ENCODE peak calls at places on chromosomes 1 and 21, in six cellular contexts. One of them, this sample, is unnamed.

GRCh38 chr1:20278692-20279130 is 12.0 kb upstream of the VWA5B1 start:
- DNase-seq in A549: no peak
- DNase-seq in GM10248: no peak
- DNase-seq in hepatocyte: no peak
- DNase-seq in endodermal cell: peak
- DNase-seq in left ventricle myocardium inferior: no peak
- DNase-seq in this sample: no peak

GRCh38 chr21:42144221-42144620 is 73.1 kb downstream of the UMODL1 start:
- DNase-seq in A549: no peak
- DNase-seq in GM10248: no peak
- DNase-seq in hepatocyte: no peak
- DNase-seq in endodermal cell: no peak
- DNase-seq in left ventricle myocardium inferior: no peak
- DNase-seq in this sample: no peak

GRCh38 chr1:223776075-223776814 is 63.9 kb downstream of the CAPN2 start:
- DNase-seq in A549: no peak
- DNase-seq in GM10248: no peak
- DNase-seq in hepatocyte: peak
- DNase-seq in endodermal cell: peak
- DNase-seq in left ventricle myocardium inferior: no peak
- DNase-seq in this sample: no peak

GRCh38 chr1:19688041-19688842 is 23.6 kb downstream of the HTR6 start:
- DNase-seq in A549: no peak
- DNase-seq in GM10248: no peak
- DNase-seq in hepatocyte: no peak
- DNase-seq in endodermal cell: no peak
- DNase-seq in left ventricle myocardium inferior: no peak
- DNase-seq in this sample: no peak

GRCh38 chr1:156741613-156741983 is 710 bp upstream of the MRPL24 start:
- DNase-seq in A549: no peak
- DNase-seq in GM10248: no peak
- DNase-seq in hepatocyte: no peak
- DNase-seq in endodermal cell: no peak
- DNase-seq in left ventricle myocardium inferior: no peak
- DNase-seq in this sample: no peak

GRCh38 chr1:89198081-89198480 is 661 bp downstream of the GBP4 start:
- DNase-seq in A549: no peak
- DNase-seq in GM10248: no peak
- DNase-seq in hepatocyte: no peak
- DNase-seq in endodermal cell: peak
- DNase-seq in left ventricle myocardium inferior: no peak
- DNase-seq in this sample: no peak

GRCh38 chr1:247286134-247286670 is 30.3 kb downstream of the VN1R5 start:
- DNase-seq in A549: no peak
- DNase-seq in GM10248: no peak
- DNase-seq in hepatocyte: no peak
- DNase-seq in endodermal cell: peak
- DNase-seq in left ventricle myocardium inferior: no peak
- DNase-seq in this sample: peak

GRCh38 chr1:54488831-54489626 is 59.0 kb upstream of the ACOT11 start:
- DNase-seq in A549: peak
- DNase-seq in GM10248: peak
- DNase-seq in hepatocyte: peak
- DNase-seq in endodermal cell: peak
- DNase-seq in left ventricle myocardium inferior: peak
- DNase-seq in this sample: peak

GRCh38 chr1:165631403-165632151 is 543 bp downstream of the MGST3 start:
- DNase-seq in A549: peak
- DNase-seq in GM10248: peak
- DNase-seq in hepatocyte: peak
- DNase-seq in endodermal cell: peak
- DNase-seq in left ventricle myocardium inferior: peak
- DNase-seq in this sample: peak

GRCh38 chr1:1053682-1054081 is 20.4 kb downstream of the RNF223 start:
- DNase-seq in A549: no peak
- DNase-seq in GM10248: no peak
- DNase-seq in hepatocyte: no peak
- DNase-seq in endodermal cell: no peak
- DNase-seq in left ventricle myocardium inferior: no peak
- DNase-seq in this sample: no peak

GRCh38 chr1:204438628-204439027 is 27.0 kb upstream of the PPP1R15B start:
- DNase-seq in A549: peak
- DNase-seq in GM10248: no peak
- DNase-seq in hepatocyte: peak
- DNase-seq in endodermal cell: no peak
- DNase-seq in left ventricle myocardium inferior: no peak
- DNase-seq in this sample: peak

GRCh38 chr1:27027575-27028250 is 15.1 kb upstream of the TENT5B start:
- DNase-seq in A549: no peak
- DNase-seq in GM10248: no peak
- DNase-seq in hepatocyte: peak
- DNase-seq in endodermal cell: no peak
- DNase-seq in left ventricle myocardium inferior: no peak
- DNase-seq in this sample: no peak

GRCh38 chr1:208089971-208090755 is 154.0 kb downstream of the PLXNA2 start:
- DNase-seq in A549: no peak
- DNase-seq in GM10248: no peak
- DNase-seq in hepatocyte: no peak
- DNase-seq in endodermal cell: no peak
- DNase-seq in left ventricle myocardium inferior: peak
- DNase-seq in this sample: no peak

GRCh38 chr1:167186771-167187170 is 33.9 kb upstream of the POU2F1 start:
- DNase-seq in A549: no peak
- DNase-seq in GM10248: no peak
- DNase-seq in hepatocyte: no peak
- DNase-seq in endodermal cell: no peak
- DNase-seq in left ventricle myocardium inferior: no peak
- DNase-seq in this sample: no peak

GRCh38 chr1:97489834-97490233 is 431.0 kb downstream of the DPYD start:
- DNase-seq in A549: peak
- DNase-seq in GM10248: no peak
- DNase-seq in hepatocyte: no peak
- DNase-seq in endodermal cell: no peak
- DNase-seq in left ventricle myocardium inferior: no peak
- DNase-seq in this sample: no peak

GRCh38 chr1:84869750-84870149 is 23.3 kb downstream of the LPAR3 start:
- DNase-seq in A549: no peak
- DNase-seq in GM10248: no peak
- DNase-seq in hepatocyte: no peak
- DNase-seq in endodermal cell: no peak
- DNase-seq in left ventricle myocardium inferior: no peak
- DNase-seq in this sample: no peak

GRCh38 chr1:17186216-17186894 is 18.6 kb upstream of the PADI1 start:
- DNase-seq in A549: no peak
- DNase-seq in GM10248: no peak
- DNase-seq in hepatocyte: no peak
- DNase-seq in endodermal cell: peak
- DNase-seq in left ventricle myocardium inferior: no peak
- DNase-seq in this sample: peak

GRCh38 chr1:30879940-30880339 is 28.6 kb downstream of the SDC3 start:
- DNase-seq in A549: no peak
- DNase-seq in GM10248: no peak
- DNase-seq in hepatocyte: peak
- DNase-seq in endodermal cell: peak
- DNase-seq in left ventricle myocardium inferior: no peak
- DNase-seq in this sample: no peak

GRCh38 chr1:229019647-229020281 is 251.1 kb upstream of the RAB4A start:
- DNase-seq in A549: no peak
- DNase-seq in GM10248: no peak
- DNase-seq in hepatocyte: peak
- DNase-seq in endodermal cell: peak
- DNase-seq in left ventricle myocardium inferior: no peak
- DNase-seq in this sample: no peak

GRCh38 chr1:201322653-201323510 is 39.6 kb downstream of the PKP1 start:
- DNase-seq in A549: no peak
- DNase-seq in GM10248: no peak
- DNase-seq in hepatocyte: no peak
- DNase-seq in endodermal cell: no peak
- DNase-seq in left ventricle myocardium inferior: no peak
- DNase-seq in this sample: no peak

GRCh38 chr1:230011333-230012092 is 55.5 kb upstream of the GALNT2 start:
- DNase-seq in A549: no peak
- DNase-seq in GM10248: no peak
- DNase-seq in hepatocyte: no peak
- DNase-seq in endodermal cell: peak
- DNase-seq in left ventricle myocardium inferior: no peak
- DNase-seq in this sample: no peak

GRCh38 chr1:178768423-178768822 is 43.4 kb downstream of the RALGPS2 start:
- DNase-seq in A549: no peak
- DNase-seq in GM10248: peak
- DNase-seq in hepatocyte: no peak
- DNase-seq in endodermal cell: peak
- DNase-seq in left ventricle myocardium inferior: no peak
- DNase-seq in this sample: no peak

GRCh38 chr1:61156576-61157239 is 74.3 kb downstream of the NFIA start:
- DNase-seq in A549: no peak
- DNase-seq in GM10248: no peak
- DNase-seq in hepatocyte: no peak
- DNase-seq in endodermal cell: no peak
- DNase-seq in left ventricle myocardium inferior: no peak
- DNase-seq in this sample: no peak

GRCh38 chr1:61157420-61157987 is 75.1 kb downstream of the NFIA start:
- DNase-seq in A549: no peak
- DNase-seq in GM10248: no peak
- DNase-seq in hepatocyte: peak
- DNase-seq in endodermal cell: no peak
- DNase-seq in left ventricle myocardium inferior: no peak
- DNase-seq in this sample: no peak

GRCh38 chr1:61152706-61153105 is 70.3 kb downstream of the NFIA start:
- DNase-seq in A549: no peak
- DNase-seq in GM10248: no peak
- DNase-seq in hepatocyte: no peak
- DNase-seq in endodermal cell: no peak
- DNase-seq in left ventricle myocardium inferior: no peak
- DNase-seq in this sample: no peak

GRCh38 chr1:61149010-61149860 is 66.9 kb downstream of the NFIA start:
- DNase-seq in A549: no peak
- DNase-seq in GM10248: no peak
- DNase-seq in hepatocyte: no peak
- DNase-seq in endodermal cell: no peak
- DNase-seq in left ventricle myocardium inferior: no peak
- DNase-seq in this sample: no peak

DNA sequence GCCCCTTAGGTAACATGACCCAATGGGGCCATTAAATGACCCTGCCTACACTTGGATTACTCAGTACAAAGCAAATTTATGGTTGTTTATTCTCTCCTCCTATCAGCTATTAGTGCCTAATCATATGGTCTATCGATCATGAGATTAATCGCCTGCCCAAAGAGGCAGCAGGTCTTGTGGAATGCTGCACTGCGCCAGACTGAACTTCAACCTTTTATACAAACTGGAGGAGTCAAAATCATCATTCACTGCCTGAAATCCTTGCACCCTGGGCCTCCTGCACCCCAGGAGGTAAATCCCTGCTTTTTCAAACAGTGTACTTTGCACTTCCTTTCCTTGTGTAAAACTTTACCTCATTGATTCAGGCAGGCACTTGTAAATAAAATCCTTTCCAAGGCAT is 69.7 kb downstream of the NFIA start:
- DNase-seq in A549: no peak
- DNase-seq in GM10248: no peak
- DNase-seq in hepatocyte: no peak
- DNase-seq in endodermal cell: no peak
- DNase-seq in left ventricle myocardium inferior: no peak
- DNase-seq in this sample: no peak
- TF ChIP-seq CTCF in A549: no peak
- TF ChIP-seq CTCF in GM10248: no peak
- TF ChIP-seq CTCF in hepatocyte: no peak
- TF ChIP-seq CTCF in endodermal cell: no peak
- TF ChIP-seq CTCF in left ventricle myocardium inferior: no peak
- TF ChIP-seq CTCF in this sample: no peak

GRCh38 chr1:175935566-175936115 is 192.2 kb upstream of the TNR start:
- DNase-seq in A549: no peak
- DNase-seq in GM10248: no peak
- DNase-seq in hepatocyte: no peak
- DNase-seq in endodermal cell: no peak
- DNase-seq in left ventricle myocardium inferior: no peak
- DNase-seq in this sample: no peak

GRCh38 chr1:175935166-175935565 is 191.8 kb upstream of the TNR start:
- DNase-seq in A549: no peak
- DNase-seq in GM10248: no peak
- DNase-seq in hepatocyte: no peak
- DNase-seq in endodermal cell: no peak
- DNase-seq in left ventricle myocardium inferior: no peak
- DNase-seq in this sample: no peak

GRCh38 chr1:175936736-175937135 is 193.3 kb upstream of the TNR start:
- DNase-seq in A549: no peak
- DNase-seq in GM10248: no peak
- DNase-seq in hepatocyte: no peak
- DNase-seq in endodermal cell: no peak
- DNase-seq in left ventricle myocardium inferior: no peak
- DNase-seq in this sample: no peak

GRCh38 chr1:175927944-175928343 is 184.5 kb upstream of the TNR start:
- DNase-seq in A549: no peak
- DNase-seq in GM10248: no peak
- DNase-seq in hepatocyte: no peak
- DNase-seq in endodermal cell: no peak
- DNase-seq in left ventricle myocardium inferior: no peak
- DNase-seq in this sample: no peak

GRCh38 chr1:175933801-175934200 is 190.4 kb upstream of the TNR start:
- DNase-seq in A549: no peak
- DNase-seq in GM10248: no peak
- DNase-seq in hepatocyte: no peak
- DNase-seq in endodermal cell: peak
- DNase-seq in left ventricle myocardium inferior: no peak
- DNase-seq in this sample: no peak
- TF ChIP-seq CTCF in A549: no peak
- TF ChIP-seq CTCF in GM10248: no peak
- TF ChIP-seq CTCF in hepatocyte: no peak
- TF ChIP-seq CTCF in endodermal cell: peak
- TF ChIP-seq CTCF in left ventricle myocardium inferior: no peak
- TF ChIP-seq CTCF in this sample: no peak

GRCh38 chr1:231206856-231207255 is 34.2 kb upstream of the GNPAT start:
- DNase-seq in A549: no peak
- DNase-seq in GM10248: no peak
- DNase-seq in hepatocyte: no peak
- DNase-seq in endodermal cell: no peak
- DNase-seq in left ventricle myocardium inferior: no peak
- DNase-seq in this sample: no peak
- TF ChIP-seq CTCF in A549: peak
- TF ChIP-seq CTCF in GM10248: no peak
- TF ChIP-seq CTCF in hepatocyte: peak
- TF ChIP-seq CTCF in endodermal cell: peak
- TF ChIP-seq CTCF in left ventricle myocardium inferior: no peak
- TF ChIP-seq CTCF in this sample: no peak

DNA sequence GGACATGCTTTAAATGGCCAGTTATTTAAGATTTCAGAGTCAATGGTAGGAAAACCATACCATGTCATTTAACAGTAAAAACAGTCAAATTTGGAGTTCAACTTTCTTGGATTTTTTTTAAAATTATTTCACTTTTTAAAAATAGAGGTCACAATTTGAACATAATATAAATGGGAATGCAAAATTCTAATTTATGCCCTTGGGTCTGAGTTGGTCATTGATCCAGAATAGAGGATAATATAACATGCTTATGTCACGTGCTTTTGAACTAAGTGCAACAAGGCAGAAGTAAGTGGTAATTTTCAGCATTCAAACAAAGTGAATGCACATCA is 113.1 kb upstream of the SLC35F3 start:
- DNase-seq in A549: no peak
- DNase-seq in GM10248: no peak
- DNase-seq in hepatocyte: no peak
- DNase-seq in endodermal cell: no peak
- DNase-seq in left ventricle myocardium inferior: no peak
- DNase-seq in this sample: no peak
- TF ChIP-seq CTCF in A549: no peak
- TF ChIP-seq CTCF in GM10248: no peak
- TF ChIP-seq CTCF in hepatocyte: no peak
- TF ChIP-seq CTCF in endodermal cell: no peak
- TF ChIP-seq CTCF in left ventricle myocardium inferior: no peak
- TF ChIP-seq CTCF in this sample: peak

GRCh38 chr21:36661511-36662309 is 37.2 kb upstream of the SIM2 start:
- DNase-seq in A549: peak
- DNase-seq in GM10248: no peak
- DNase-seq in hepatocyte: peak
- DNase-seq in endodermal cell: peak
- DNase-seq in left ventricle myocardium inferior: no peak
- DNase-seq in this sample: no peak
- TF ChIP-seq CTCF in A549: peak
- TF ChIP-seq CTCF in GM10248: no peak
- TF ChIP-seq CTCF in hepatocyte: peak
- TF ChIP-seq CTCF in endodermal cell: peak
- TF ChIP-seq CTCF in left ventricle myocardium inferior: peak
- TF ChIP-seq CTCF in this sample: no peak

This sample was measured in coronary artery.